ENCODE peak calls at places on chromosomes 12 and 14, in four cellular contexts. Y is A549, N is right lobe of liver, A is suprapubic skin. D is an unnamed sample.

GRCh38 chr12:12974211-12974610 is 22.2 kb upstream of the GPRC5D start:
- DNase-seq in Y (no peak), A (no peak), N (no peak), D (no peak)

GRCh38 chr14:99556134-99556791 is 47.7 kb downstream of the CCDC85C start:
- DNase-seq in N (no peak), A (no peak), Y (no peak), D (no peak)

GRCh38 chr12:125025836-125026235 is 32.4 kb downstream of the BRI3BP start:
- DNase-seq in Y (no peak), A (no peak), N (no peak), D (no peak)

GRCh38 chr14:56855891-56856461 is 45.7 kb upstream of the OTX2 start:
- DNase-seq in Y (no peak), A (no peak), N (no peak), D (peak; percentile 43)

GRCh38 chr14:66288511-66288910 is 197.7 kb upstream of the CCDC196 start:
- DNase-seq in N (no peak), A (no peak), Y (no peak), D (no peak)

GRCh38 chr12:10363922-10364838 is 25.7 kb downstream of the KLRK1 start:
- DNase-seq in N (no peak), A (no peak), Y (peak; percentile 28), D (peak; percentile 40)

GRCh38 chr12:52517005-52517835 is 3.0 kb downstream of the KRT5 start:
- DNase-seq in A (no peak), Y (no peak), N (no peak), D (no peak)

GRCh38 chr12:51773145-51773869 is 75.2 kb downstream of the FIGNL2 start:
- DNase-seq in A (no peak), Y (no peak), N (no peak), D (no peak)

GRCh38 chr14:56686416-56686815 is 106.8 kb downstream of the TMEM260 start:
- DNase-seq in N (peak; percentile 67), A (no peak), Y (no peak), D (peak; percentile 41)

GRCh38 chr12:78121969-78122610 is 291.4 kb downstream of the NAV3 start:
- DNase-seq in A (no peak), Y (no peak), N (no peak), D (no peak)

GRCh38 chr14:94897092-94897491 is 127.2 kb upstream of the GSC start:
- DNase-seq in Y (no peak), A (no peak), N (no peak), D (no peak)

GRCh38 chr12:12020762-12021161 is 50.0 kb upstream of the BCL2L14 start:
- DNase-seq in A (no peak), Y (no peak), N (no peak), D (no peak)

GRCh38 chr14:90451953-90452352 is 55.1 kb downstream of the CALM1 start:
- DNase-seq in N (no peak), Y (no peak), A (no peak), D (no peak)

GRCh38 chr14:27995688-27996087 is 770.9 kb upstream of the FOXG1 start:
- DNase-seq in A (no peak), N (no peak), Y (no peak), D (no peak)

GRCh38 chr12:52351196-52352059 is 15.9 kb downstream of the KRT85 start:
- DNase-seq in N (peak; percentile 77), Y (no peak), A (peak; percentile 79), D (peak; percentile 63)

GRCh38 chr12:1605129-1606020 is 11.0 kb upstream of the FBXL14 start:
- DNase-seq in A (peak; percentile 85), Y (peak; percentile 86), N (peak; percentile 73), D (peak; percentile 73)

GRCh38 chr14:20454359-20454644 is 310 bp downstream of the OSGEP start:
- DNase-seq in N (no peak), A (peak; percentile 91), Y (peak; percentile 77), D (peak; percentile 88)

GRCh38 chr12:57839996-57840395 is 6.5 kb downstream of the CTDSP2 start:
- DNase-seq in N (no peak), Y (no peak), A (no peak), D (no peak)

GRCh38 chr12:113757223-113758002 is 208.7 kb downstream of the RBM19 start:
- DNase-seq in Y (no peak), A (no peak), N (no peak), D (no peak)

GRCh38 chr14:71183856-71184255 is 276.6 kb downstream of the PCNX1 start:
- DNase-seq in A (peak; percentile 31), Y (no peak), N (no peak), D (no peak)

GRCh38 chr12:129531004-129531403 is 372.8 kb downstream of the TMEM132D start:
- DNase-seq in Y (no peak), A (no peak), N (no peak), D (peak; percentile 60)

GRCh38 chr14:47044841-47045240 is 393.3 kb upstream of the RPL10L start:
- DNase-seq in A (no peak), N (no peak), Y (no peak), D (peak; percentile 27)

GRCh38 chr14:68546839-68547238 is 246.0 kb downstream of the ZFP36L1 start:
- DNase-seq in N (no peak), Y (no peak), A (no peak), D (no peak)

GRCh38 chr12:106416273-106416672 is 58.7 kb downstream of the POLR3B start:
- DNase-seq in Y (no peak), N (no peak), A (no peak), D (no peak)

GRCh38 chr14:103393687-103394626 is 8.7 kb downstream of the MARK3 start:
- DNase-seq in A (no peak), N (no peak), Y (peak; percentile 41), D (no peak)

GRCh38 chr14:31261859-31262739 is 54.5 kb upstream of the HECTD1 start:
- DNase-seq in N (peak; percentile 65), A (no peak), Y (no peak), D (peak; percentile 75)

GRCh38 chr12:101172316-101172715 is 37.7 kb downstream of the SLC5A8 start:
- DNase-seq in Y (no peak), A (no peak), N (no peak), D (no peak)

GRCh38 chr12:67348683-67349082 is 79.5 kb downstream of the CAND1 start:
- DNase-seq in N (no peak), A (no peak), Y (no peak), D (no peak)

GRCh38 chr12:88903333-88903732 is 323.1 kb upstream of the KITLG start:
- DNase-seq in N (no peak), Y (no peak), A (no peak), D (no peak)

GRCh38 chr14:65321370-65321875 is 91.1 kb upstream of the FUT8 start:
- DNase-seq in N (no peak), A (no peak), Y (no peak), D (no peak)

GRCh38 chr12:54404061-54405004 is 14.7 kb downstream of the ITGA5 start:
- DNase-seq in A (no peak), N (no peak), Y (no peak), D (peak; percentile 68)

GRCh38 chr14:94081386-94081820 is 293 bp downstream of the IFI27L1 start:
- DNase-seq in A (no peak), Y (no peak), N (no peak), D (no peak)

GRCh38 chr14:58637040-58637390 is 747 bp upstream of the DACT1 start:
- DNase-seq in A (no peak), N (no peak), Y (no peak), D (peak; percentile 54)

GRCh38 chr12:29762637-29763300 is 21.0 kb downstream of the TMTC1 start:
- DNase-seq in A (no peak), N (peak; percentile 62), Y (no peak), D (no peak)

GRCh38 chr12:95607642-95608041 is 56.4 kb upstream of the USP44 start:
- DNase-seq in Y (no peak), N (no peak), A (no peak), D (no peak)

GRCh38 chr12:132520421-132521199 is 30.7 kb downstream of the FBRSL1 start:
- DNase-seq in N (no peak), A (no peak), Y (no peak), D (no peak)

DNA sequence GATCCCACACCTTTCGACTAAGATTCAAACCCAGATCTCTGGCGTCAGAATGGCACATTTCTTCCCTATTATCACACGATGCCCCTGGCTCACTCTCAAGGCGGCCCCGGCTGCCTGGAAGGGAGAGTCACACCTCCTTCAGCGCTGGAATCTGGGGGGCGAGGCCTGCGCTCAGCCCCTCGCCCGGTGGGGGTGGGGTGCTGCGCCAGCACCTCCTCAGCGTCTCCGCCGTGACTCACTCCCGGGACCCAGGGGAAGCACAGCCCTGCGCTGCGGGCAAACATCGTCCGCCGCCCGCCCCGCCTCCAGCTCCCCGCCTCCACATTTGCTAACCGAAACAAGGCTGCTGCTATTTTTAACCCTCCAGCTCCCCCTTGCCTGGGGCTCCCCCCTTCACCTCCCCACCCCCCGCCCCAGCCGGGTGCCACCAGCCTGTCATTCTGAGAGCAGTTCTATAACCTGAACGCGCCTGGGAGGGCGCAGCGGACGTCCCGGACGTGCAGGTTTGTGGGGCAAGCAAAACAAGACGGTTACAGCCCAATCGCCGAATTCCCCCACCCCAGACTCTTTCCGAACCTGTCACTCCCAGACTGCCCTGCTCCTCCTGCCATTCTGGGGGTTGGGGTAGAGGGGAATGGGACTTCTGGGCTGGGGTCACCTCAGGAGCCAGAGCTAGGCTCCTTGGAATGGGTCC is 6.8 kb downstream of the HDAC7 start:
- DNase-seq in A (peak; percentile 94), Y (peak; percentile 85), N (peak; percentile 79), D (peak; percentile 85)
- TF ChIP-seq POLR2A in A (no peak), Y (no peak), N (no peak), D (no peak)

DNA sequence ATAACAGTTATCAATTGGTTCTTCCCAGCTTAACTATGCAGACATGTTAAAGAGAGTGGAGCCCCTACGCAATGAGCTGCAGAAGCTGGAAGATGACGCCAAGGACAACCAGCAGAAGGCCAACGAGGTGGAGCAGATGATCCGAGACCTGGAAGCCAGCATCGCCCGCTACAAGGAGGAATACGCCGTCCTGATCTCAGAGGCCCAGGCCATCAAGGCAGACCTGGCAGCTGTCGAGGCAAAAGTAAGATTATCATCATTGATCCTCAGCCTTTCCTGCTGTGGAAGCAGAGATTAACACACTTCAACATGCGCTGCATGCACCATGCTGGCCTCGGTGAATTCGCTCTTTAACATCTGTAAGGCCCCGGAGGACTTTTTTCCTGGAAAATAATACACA is 53.6 kb downstream of the HSP90AA1 start:
- DNase-seq in A (no peak), N (no peak), Y (no peak), D (no peak)
- TF ChIP-seq POLR2A in A (no peak), N (no peak), Y (no peak), D (no peak)

GRCh38 chr12:32566663-32567634 is 112.2 kb upstream of the DNM1L start:
- DNase-seq in Y (no peak), A (no peak), N (no peak), D (no peak)

GRCh38 chr12:32568241-32568640 is 110.9 kb upstream of the DNM1L start:
- DNase-seq in N (no peak), Y (peak; percentile 15), A (no peak), D (no peak)

DNA sequence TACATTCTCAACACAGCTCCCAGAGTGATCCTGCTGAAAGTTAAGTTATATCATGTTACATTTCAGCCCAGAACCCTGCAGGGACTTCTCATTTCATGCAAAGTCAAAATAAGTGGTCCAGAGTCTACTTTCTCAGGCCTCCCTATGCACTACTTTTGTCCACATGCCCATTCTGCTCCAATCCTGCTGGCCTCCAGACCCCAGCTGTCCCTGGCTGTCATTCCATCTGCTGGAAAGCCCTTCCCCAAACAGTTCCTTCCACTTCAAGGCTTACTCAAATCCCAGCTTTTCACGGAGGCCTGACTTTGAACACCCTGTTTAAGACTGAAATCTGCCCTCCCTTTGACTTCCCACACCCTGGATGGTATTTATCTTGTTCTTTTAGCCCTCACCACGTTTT is 109.8 kb upstream of the DNM1L start:
- DNase-seq in N (no peak), A (no peak), Y (no peak), D (no peak)
- TF ChIP-seq POLR2A in N (no peak), A (no peak), Y (no peak), D (no peak)

GRCh38 chr12:46371718-46372130 is 849 bp downstream of the SLC38A2 start:
- DNase-seq in Y (peak; percentile 56), N (peak; percentile 87), A (peak; percentile 90), D (peak; percentile 72)
- TF ChIP-seq POLR2A in Y (peak; percentile 13), N (peak; percentile 15), A (no peak), D (no peak)